ENCODE peak calls at places on chromosomes 6 and 20, in eight cellular contexts. Q is stimulated activated CD8-positive, alpha-beta memory T cell treated with anti-CD3 and anti-CD28 coated beads, Interleukin-2, amount 100 ng/mL, for 1 hour; O is tibial nerve; S is activated CD8-positive, alpha-beta memory T cell treated with anti-CD3 and anti-CD28 coated beads, Interleukin-2, amount 50 U/mL, for 4 hours; A is stimulated activated naive CD4-positive, alpha-beta T cell; K is G401; I is activated gamma-delta T cell treated with Interleukin-2 at 50 U/mL for 16 hours; J is neuronal stem cell. C is an unnamed sample.

GRCh38 chr6:31878761-31879542 is at the start of gene SLC44A4:
- DNase-seq in Q (no peak), O (no peak), S (no peak), A (no peak), K (no peak), I (no peak), J (no peak), C (no peak)

GRCh38 chr6:31837612-31838553 is 10.3 kb downstream of the HSPA1B start:
- DNase-seq in Q (no peak), O (no peak), S (no peak), A (no peak), K (no peak), I (no peak), J (no peak), C (no peak)

GRCh38 chr6:55868910-55869479 is 6.4 kb downstream of the BMP5 start:
- DNase-seq in Q (no peak), O (no peak), S (no peak), A (no peak), K (no peak), I (no peak), J (no peak), C (no peak)

GRCh38 chr20:37823276-37823980 is 79.5 kb upstream of the VSTM2L start:
- DNase-seq in Q (no peak), O (no peak), S (no peak), A (no peak), K (no peak), I (no peak), J (no peak), C (no peak)

GRCh38 chr20:5191829-5192569 is 65.2 kb downstream of the CDS2 start:
- DNase-seq in Q (no peak), O (no peak), S (no peak), A (peak), K (peak), I (peak), J (peak), C (no peak)

GRCh38 chr20:50427740-50428462 is 82.3 kb upstream of the PTPN1 start:
- DNase-seq in Q (no peak), O (no peak), S (no peak), A (no peak), K (no peak), I (no peak), J (no peak), C (no peak)

GRCh38 chr6:117870477-117871243 is 36.4 kb upstream of the SLC35F1 start:
- DNase-seq in Q (no peak), O (no peak), S (no peak), A (no peak), K (no peak), I (no peak), J (no peak), C (no peak)

GRCh38 chr6:656460-657252 is at the start of gene HUS1B:
- DNase-seq in Q (no peak), O (no peak), S (no peak), A (no peak), K (no peak), I (no peak), J (no peak), C (no peak)

GRCh38 chr6:55980627-55981211 is 105.3 kb upstream of the BMP5 start:
- DNase-seq in Q (no peak), O (no peak), S (no peak), A (no peak), K (peak), I (no peak), J (peak), C (no peak)

GRCh38 chr6:80508885-80509630 is 402.6 kb downstream of the BCKDHB start:
- DNase-seq in Q (no peak), O (no peak), S (no peak), A (no peak), K (no peak), I (no peak), J (no peak), C (no peak)

GRCh38 chr6:83096791-83097190 is 29.3 kb downstream of the DOP1A start:
- DNase-seq in Q (no peak), O (no peak), S (no peak), A (no peak), K (no peak), I (no peak), J (no peak), C (no peak)

GRCh38 chr6:119334535-119335264 is 14.9 kb downstream of the MAN1A1 start:
- DNase-seq in Q (no peak), O (no peak), S (no peak), A (no peak), K (peak), I (no peak), J (no peak), C (no peak)

GRCh38 chr6:72413884-72414283 is 208.0 kb upstream of the KCNQ5 start:
- DNase-seq in Q (no peak), O (no peak), S (no peak), A (no peak), K (no peak), I (no peak), J (no peak), C (no peak)

GRCh38 chr20:63071541-63072181 is 64.9 kb upstream of the BHLHE23 start:
- DNase-seq in Q (no peak), O (no peak), S (no peak), A (no peak), K (peak), I (no peak), J (no peak), C (no peak)

GRCh38 chr6:10478187-10479040 is 42.7 kb upstream of the GCNT2 start:
- DNase-seq in Q (no peak), O (no peak), S (no peak), A (no peak), K (peak), I (no peak), J (peak), C (no peak)

GRCh38 chr6:107786709-107787588 is 37.2 kb downstream of the SCML4 start:
- DNase-seq in Q (peak), O (no peak), S (no peak), A (peak), K (no peak), I (peak), J (no peak), C (no peak)

GRCh38 chr6:52389626-52390360 is 27.8 kb downstream of the PAQR8 start:
- DNase-seq in Q (peak), O (no peak), S (peak), A (peak), K (peak), I (peak), J (no peak), C (no peak)

GRCh38 chr6:133359760-133360159 is 118.6 kb downstream of the EYA4 start:
- DNase-seq in Q (no peak), O (no peak), S (no peak), A (no peak), K (no peak), I (no peak), J (no peak), C (no peak)

GRCh38 chr20:62266340-62266739 is 28.0 kb downstream of the OSBPL2 start:
- DNase-seq in Q (no peak), O (no peak), S (no peak), A (no peak), K (no peak), I (no peak), J (no peak), C (no peak)

GRCh38 chr20:49909499-49910339 is 5.6 kb downstream of the SPATA2 start:
- DNase-seq in Q (no peak), O (no peak), S (no peak), A (no peak), K (peak), I (no peak), J (no peak), C (no peak)

GRCh38 chr6:152146385-152146784 is 338.9 kb downstream of the ESR1 start:
- DNase-seq in Q (no peak), O (no peak), S (no peak), A (no peak), K (no peak), I (no peak), J (no peak), C (no peak)

GRCh38 chr20:61743606-61744005 is 322.1 kb downstream of the TAF4 start:
- DNase-seq in Q (no peak), O (no peak), S (no peak), A (no peak), K (no peak), I (no peak), J (no peak), C (no peak)

GRCh38 chr6:133890941-133891813 is 2.3 kb downstream of the TCF21 start:
- DNase-seq in Q (no peak), O (no peak), S (peak), A (no peak), K (no peak), I (no peak), J (peak), C (no peak)

GRCh38 chr6:166637001-166637400 is 9.9 kb upstream of the RPS6KA2 start:
- DNase-seq in Q (no peak), O (no peak), S (no peak), A (no peak), K (peak), I (no peak), J (no peak), C (no peak)

GRCh38 chr20:13037727-13038126 is 29.0 kb downstream of the SPTLC3 start:
- DNase-seq in Q (no peak), O (no peak), S (no peak), A (no peak), K (no peak), I (no peak), J (no peak), C (no peak)

GRCh38 chr6:6599468-6599873 is 11.0 kb downstream of the LY86 start:
- DNase-seq in Q (no peak), O (no peak), S (no peak), A (no peak), K (peak), I (no peak), J (no peak), C (no peak)

GRCh38 chr6:128319946-128320345 is 200.5 kb downstream of the PTPRK start:
- DNase-seq in Q (no peak), O (no peak), S (no peak), A (no peak), K (no peak), I (no peak), J (no peak), C (no peak)

GRCh38 chr20:44053046-44053445 is 133.9 kb downstream of the JPH2 start:
- DNase-seq in Q (no peak), O (no peak), S (no peak), A (no peak), K (no peak), I (no peak), J (no peak), C (no peak)

GRCh38 chr20:3980260-3981131 is 34.9 kb downstream of the RNF24 start:
- DNase-seq in Q (no peak), O (no peak), S (peak), A (no peak), K (no peak), I (no peak), J (no peak), C (no peak)

GRCh38 chr20:12788936-12789335 is 219.8 kb upstream of the SPTLC3 start:
- DNase-seq in Q (no peak), O (no peak), S (no peak), A (no peak), K (no peak), I (no peak), J (no peak), C (no peak)

GRCh38 chr20:31694842-31695593 is 27.6 kb downstream of the BCL2L1 start:
- DNase-seq in Q (no peak), O (no peak), S (no peak), A (no peak), K (no peak), I (no peak), J (no peak), C (no peak)

GRCh38 chr6:122151066-122151465 is 248.4 kb upstream of the HSF2 start:
- DNase-seq in Q (no peak), O (no peak), S (no peak), A (no peak), K (no peak), I (no peak), J (no peak), C (no peak)

GRCh38 chr6:89508755-89509563 is 76.0 kb downstream of the ANKRD6 start:
- DNase-seq in Q (no peak), O (no peak), S (no peak), A (no peak), K (no peak), I (no peak), J (no peak), C (no peak)

GRCh38 chr6:2871102-2871501 is 29.4 kb upstream of the SERPINB1 start:
- DNase-seq in Q (no peak), O (no peak), S (no peak), A (no peak), K (no peak), I (no peak), J (no peak), C (no peak)

GRCh38 chr6:119210596-119210995 is 132.1 kb upstream of the FAM184A start:
- DNase-seq in Q (no peak), O (no peak), S (no peak), A (no peak), K (no peak), I (no peak), J (no peak), C (no peak)